ENCODE peak calls at places on chromosomes 1 and 21, in eight cellular contexts. G is CD4-positive, CD25-positive, alpha-beta regulatory T cell; J is cardiac muscle cell; B is tibial artery; V is fibroblast of lung; N is stomach; I is small intestine; S is CD8-positive, alpha-beta memory T cell. F is an unnamed sample.

GRCh38 chr21:34704119-34704518 is 35.3 kb downstream of the CLIC6 start:
- DNase-seq in G (no peak), J (no peak), B (no peak), V (peak; percentile 59), N (no peak), I (no peak), S (no peak), F (no peak)

GRCh38 chr1:173009597-173009996 is 41.1 kb downstream of the TNFSF18 start:
- DNase-seq in G (no peak), J (no peak), B (no peak), V (no peak), N (no peak), I (no peak), S (no peak), F (no peak)

GRCh38 chr1:210373878-210374599 is 45.3 kb downstream of the HHAT start:
- DNase-seq in G (peak; percentile 54), J (peak; percentile 66), B (no peak), V (peak; percentile 99), N (peak; percentile 52), I (peak; percentile 44), S (peak; percentile 82), F (peak; percentile 100)

GRCh38 chr1:48493970-48494769 is 22.2 kb upstream of the SPATA6 start:
- DNase-seq in G (no peak), J (no peak), B (no peak), V (peak; percentile 83), N (no peak), I (peak; percentile 64), S (no peak), F (no peak)

GRCh38 chr21:42560517-42561179 is 47.0 kb downstream of the SLC37A1 start:
- DNase-seq in G (no peak), J (no peak), B (no peak), V (no peak), N (no peak), I (no peak), S (no peak), F (no peak)

GRCh38 chr1:77975386-77975785 is 3.5 kb downstream of the FUBP1 start:
- DNase-seq in G (no peak), J (no peak), B (no peak), V (peak; percentile 68), N (no peak), I (peak; percentile 9), S (no peak), F (no peak)

GRCh38 chr1:243293941-243294722 is 38.3 kb downstream of the SDCCAG8 start:
- DNase-seq in G (no peak), J (no peak), B (no peak), V (no peak), N (no peak), I (no peak), S (no peak), F (no peak)

GRCh38 chr1:199089393-199090122 is 450.7 kb downstream of the PTPRC start:
- DNase-seq in G (peak; percentile 64), J (no peak), B (no peak), V (no peak), N (no peak), I (peak; percentile 10), S (peak; percentile 64), F (no peak)

GRCh38 chr1:85911742-85912141 is 203.5 kb upstream of the ZNHIT6 start:
- DNase-seq in G (no peak), J (no peak), B (no peak), V (no peak), N (no peak), I (no peak), S (no peak), F (no peak)

GRCh38 chr1:159009287-159009686 is 420 bp upstream of the IFI16 start:
- DNase-seq in G (no peak), J (no peak), B (no peak), V (no peak), N (no peak), I (no peak), S (no peak), F (no peak)

GRCh38 chr21:42843021-42843420 is 36.3 kb downstream of the WDR4 start:
- DNase-seq in G (no peak), J (no peak), B (no peak), V (no peak), N (no peak), I (no peak), S (no peak), F (no peak)

GRCh38 chr1:67771776-67772175 is 61.5 kb downstream of the GNG12 start:
- DNase-seq in G (no peak), J (no peak), B (no peak), V (peak; percentile 79), N (no peak), I (no peak), S (no peak), F (no peak)

GRCh38 chr1:181092056-181092455 is 3.6 kb downstream of the IER5 start:
- DNase-seq in G (no peak), J (no peak), B (no peak), V (no peak), N (no peak), I (no peak), S (no peak), F (no peak)

GRCh38 chr1:11929849-11930248 is 3.6 kb upstream of the KIAA2013 start:
- DNase-seq in G (no peak), J (peak; percentile 66), B (peak; percentile 91), V (no peak), N (peak; percentile 77), I (peak; percentile 71), S (no peak), F (peak; percentile 51)

GRCh38 chr1:76867342-76868130 is at the start of gene ST6GALNAC5:
- DNase-seq in G (no peak), J (peak; percentile 68), B (no peak), V (peak; percentile 50), N (no peak), I (no peak), S (no peak), F (no peak)

GRCh38 chr1:234758851-234759250 is 148.9 kb upstream of the IRF2BP2 start:
- DNase-seq in G (peak; percentile 81), J (no peak), B (no peak), V (peak; percentile 38), N (no peak), I (peak; percentile 37), S (peak; percentile 83), F (no peak)

GRCh38 chr1:229127301-229127700 is 143.6 kb upstream of the RAB4A start:
- DNase-seq in G (no peak), J (no peak), B (no peak), V (peak; percentile 43), N (peak; percentile 49), I (no peak), S (no peak), F (no peak)

GRCh38 chr1:93051961-93052360 is 27.1 kb upstream of the MTF2 start:
- DNase-seq in G (no peak), J (no peak), B (no peak), V (no peak), N (no peak), I (no peak), S (no peak), F (no peak)

GRCh38 chr1:218351617-218352438 is 6.7 kb downstream of the TGFB2 start:
- DNase-seq in G (no peak), J (no peak), B (peak; percentile 74), V (peak; percentile 86), N (no peak), I (no peak), S (no peak), F (peak; percentile 29)

GRCh38 chr1:182392045-182393028 is 747 bp upstream of the GLUL start:
- DNase-seq in G (peak; percentile 4), J (no peak), B (peak; percentile 85), V (peak; percentile 27), N (peak; percentile 56), I (peak; percentile 20), S (peak; percentile 43), F (peak; percentile 81)

GRCh38 chr1:32508751-32509140 is 30.5 kb upstream of the ZBTB8A start:
- DNase-seq in G (no peak), J (no peak), B (no peak), V (no peak), N (no peak), I (no peak), S (no peak), F (no peak)
- H3K4me1 ChIP-seq in G (no peaks in the 10 kb centered on the region), J (no peaks in the 10 kb centered on the region), B (no peaks in the 10 kb centered on the region), V (no peaks in the 10 kb centered on the region), N (no peaks in the 10 kb centered on the region), I (no peaks in the 10 kb centered on the region), S (no peaks in the 10 kb centered on the region), F (no peaks in the 10 kb centered on the region)

DNA sequence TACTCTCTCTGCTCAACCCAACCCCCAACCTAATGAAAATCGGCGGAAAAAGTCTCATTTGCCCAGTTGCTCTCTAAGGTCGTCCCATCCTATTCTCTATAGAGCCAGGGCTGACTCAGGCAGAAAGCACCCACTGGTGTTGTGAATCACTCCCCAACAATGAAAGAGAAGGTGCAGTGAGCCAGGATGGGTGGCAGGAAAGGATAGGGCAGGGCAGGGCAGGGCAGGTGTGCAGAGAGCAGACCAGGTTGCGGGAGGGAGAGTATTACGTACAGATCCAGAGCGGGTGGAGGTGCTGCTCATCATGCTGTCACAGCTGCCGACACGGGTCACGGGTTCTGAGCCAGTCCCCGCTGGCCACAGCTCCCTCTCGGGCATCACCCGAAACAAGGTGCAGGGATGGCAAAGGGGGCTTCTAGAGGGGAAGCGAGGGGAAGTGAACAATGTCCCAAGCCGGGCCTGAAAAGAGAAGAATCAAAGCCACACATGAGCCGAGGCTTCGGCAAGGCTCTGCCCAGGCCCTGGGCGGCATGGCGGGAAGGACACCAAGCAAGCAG is 5.3 kb downstream of the C1orf116 start:
- DNase-seq in G (no peak), J (no peak), B (no peak), V (peak; percentile 78), N (peak; percentile 66), I (peak; percentile 97), S (no peak), F (no peak)
- H3K4me1 ChIP-seq in G (no peaks in the 10 kb centered on the region), J (peaks cover 47% of the 10 kb centered on the region), B (peaks cover 33% of the 10 kb centered on the region), V (peaks cover 7% of the 10 kb centered on the region), N (peaks cover 44% of the 10 kb centered on the region), I (peaks cover 15% of the 10 kb centered on the region), S (no peaks in the 10 kb centered on the region), F (no peaks in the 10 kb centered on the region)

GRCh38 chr1:6495041-6495441 is 3.6 kb upstream of the PLEKHG5 start:
- DNase-seq in G (no peak), J (no peak), B (no peak), V (no peak), N (no peak), I (no peak), S (no peak), F (no peak)
- H3K4me1 ChIP-seq in G (peaks cover 41% of the 10 kb centered on the region), J (peaks cover 5% of the 10 kb centered on the region), B (peaks cover 52% of the 10 kb centered on the region), V (no peaks in the 10 kb centered on the region), N (peaks cover 27% of the 10 kb centered on the region), I (no peaks in the 10 kb centered on the region), S (peaks cover 16% of the 10 kb centered on the region), F (peaks cover 16% of the 10 kb centered on the region)

GRCh38 chr1:232562855-232563510 is 67.0 kb downstream of the SIPA1L2 start:
- DNase-seq in G (no peak), J (no peak), B (no peak), V (no peak), N (no peak), I (no peak), S (no peak), F (peak; percentile 62)

GRCh38 chr1:232568331-232568852 is 61.5 kb downstream of the SIPA1L2 start:
- DNase-seq in G (no peak), J (no peak), B (no peak), V (peak; percentile 46), N (no peak), I (no peak), S (no peak), F (no peak)

GRCh38 chr1:232568906-232569305 is 61.0 kb downstream of the SIPA1L2 start:
- DNase-seq in G (no peak), J (no peak), B (no peak), V (no peak), N (no peak), I (no peak), S (no peak), F (no peak)

GRCh38 chr1:232570007-232570406 is 59.9 kb downstream of the SIPA1L2 start:
- DNase-seq in G (no peak), J (no peak), B (no peak), V (peak; percentile 74), N (no peak), I (no peak), S (no peak), F (no peak)

GRCh38 chr1:232566093-232566492 is 63.8 kb downstream of the SIPA1L2 start:
- DNase-seq in G (no peak), J (no peak), B (no peak), V (no peak), N (no peak), I (no peak), S (no peak), F (no peak)
- H3K4me1 ChIP-seq in G (no peaks in the 10 kb centered on the region), J (peaks cover 37% of the 10 kb centered on the region), B (peaks cover 4% of the 10 kb centered on the region), V (no peaks in the 10 kb centered on the region), N (peaks cover 8% of the 10 kb centered on the region), I (peaks cover 3% of the 10 kb centered on the region), S (no peaks in the 10 kb centered on the region), F (peaks cover 53% of the 10 kb centered on the region)

F was measured in HAP-1.